ENCODE peak calls at places on chromosome 18, in seven cellular contexts. O, X, F, Y, L, J and Z are unnamed samples.

GRCh38 chr18:76450912-76451421 is 44.1 kb downstream of the ZNF516 start:
- DNase-seq in O (peak), X (peak), F (no peak), Y (no peak), L (peak), J (no peak), Z (no peak)

GRCh38 chr18:59724116-59724515 is 26.9 kb upstream of the CCBE1 start:
- DNase-seq in O (peak), X (no peak), F (no peak), Y (no peak), L (no peak), J (no peak), Z (no peak)

GRCh38 chr18:37987901-37988300 is 422.3 kb upstream of the CELF4 start:
- DNase-seq in O (no peak), X (no peak), F (no peak), Y (no peak), L (no peak), J (no peak), Z (no peak)

GRCh38 chr18:44039826-44040225 is 640.9 kb upstream of the SETBP1 start:
- DNase-seq in O (no peak), X (no peak), F (no peak), Y (no peak), L (no peak), J (no peak), Z (no peak)

GRCh38 chr18:54616220-54616848 is 25.3 kb downstream of the DYNAP start:
- DNase-seq in O (no peak), X (no peak), F (no peak), Y (no peak), L (no peak), J (no peak), Z (no peak)

GRCh38 chr18:76405761-76406356 is 89.2 kb downstream of the ZNF516 start:
- DNase-seq in O (peak), X (peak), F (no peak), Y (peak), L (no peak), J (peak), Z (no peak)

GRCh38 chr18:45817533-45817932 is 7.9 kb upstream of the SIGLEC15 start:
- DNase-seq in O (no peak), X (no peak), F (no peak), Y (no peak), L (no peak), J (no peak), Z (no peak)

GRCh38 chr18:26719909-26720308 is 145.6 kb downstream of the AQP4 start:
- DNase-seq in O (no peak), X (no peak), F (no peak), Y (no peak), L (no peak), J (no peak), Z (no peak)

GRCh38 chr18:77910347-77910746 is 660.7 kb downstream of the GALR1 start:
- DNase-seq in O (no peak), X (no peak), F (no peak), Y (no peak), L (no peak), J (no peak), Z (no peak)

GRCh38 chr18:44060197-44060596 is 620.5 kb upstream of the SETBP1 start:
- DNase-seq in O (no peak), X (no peak), F (no peak), Y (no peak), L (no peak), J (no peak), Z (no peak)

GRCh38 chr18:36075862-36076587 is 8.7 kb upstream of the RPRD1A start:
- DNase-seq in O (peak), X (no peak), F (no peak), Y (no peak), L (peak), J (no peak), Z (peak)

GRCh38 chr18:13513015-13513414 is 213.3 kb downstream of the FAM210A start:
- DNase-seq in O (no peak), X (no peak), F (no peak), Y (no peak), L (no peak), J (no peak), Z (peak)

GRCh38 chr18:4004176-4004829 is 450.8 kb downstream of the DLGAP1 start:
- DNase-seq in O (no peak), X (no peak), F (no peak), Y (peak), L (no peak), J (no peak), Z (peak)

GRCh38 chr18:66226782-66227181 is 377.1 kb downstream of the CDH19 start:
- DNase-seq in O (peak), X (no peak), F (no peak), Y (no peak), L (no peak), J (no peak), Z (no peak)

GRCh38 chr18:70659026-70659726 is 370.3 kb downstream of the SOCS6 start:
- DNase-seq in O (no peak), X (peak), F (no peak), Y (no peak), L (no peak), J (peak), Z (peak)

GRCh38 chr18:42445359-42445758 is 490.3 kb downstream of the PIK3C3 start:
- DNase-seq in O (no peak), X (no peak), F (no peak), Y (no peak), L (no peak), J (no peak), Z (no peak)

GRCh38 chr18:58051765-58052460 is 7.9 kb downstream of the NEDD4L start:
- DNase-seq in O (no peak), X (no peak), F (no peak), Y (peak), L (no peak), J (no peak), Z (peak)

GRCh38 chr18:70931942-70932814 is 643.3 kb downstream of the SOCS6 start:
- DNase-seq in O (peak), X (peak), F (no peak), Y (peak), L (no peak), J (no peak), Z (peak)

GRCh38 chr18:50170004-50170403 is 24.9 kb downstream of the MYO5B start:
- DNase-seq in O (no peak), X (no peak), F (no peak), Y (no peak), L (no peak), J (no peak), Z (no peak)

GRCh38 chr18:52657063-52657462 is 317.1 kb downstream of the DCC start:
- DNase-seq in O (no peak), X (no peak), F (no peak), Y (no peak), L (no peak), J (no peak), Z (no peak)

GRCh38 chr18:36017232-36017631 is 44.8 kb downstream of the RMP24 start:
- DNase-seq in O (no peak), X (no peak), F (no peak), Y (no peak), L (no peak), J (no peak), Z (no peak)

GRCh38 chr18:23690505-23691068 is 1.3 kb downstream of the LAMA3 start:
- DNase-seq in O (peak), X (no peak), F (no peak), Y (no peak), L (no peak), J (no peak), Z (no peak)

GRCh38 chr18:6731197-6731596 is 1.7 kb downstream of the ARHGAP28 start:
- DNase-seq in O (no peak), X (peak), F (no peak), Y (no peak), L (peak), J (no peak), Z (peak)

GRCh38 chr18:12048827-12049175 is 44.8 kb upstream of the ANKRD62 start:
- DNase-seq in O (no peak), X (peak), F (no peak), Y (no peak), L (no peak), J (no peak), Z (peak)

GRCh38 chr18:55588001-55588875 is at the start of gene TCF4:
- DNase-seq in O (no peak), X (peak), F (peak), Y (peak), L (peak), J (peak), Z (peak)

GRCh38 chr18:21264651-21265050 is 22.6 kb downstream of the GREB1L start:
- DNase-seq in O (peak), X (no peak), F (no peak), Y (no peak), L (no peak), J (no peak), Z (peak)

GRCh38 chr18:22848618-22849017 is 84.5 kb upstream of the RBBP8 start:
- DNase-seq in O (no peak), X (no peak), F (no peak), Y (peak), L (peak), J (no peak), Z (no peak)

GRCh38 chr18:58161659-58162058 is 117.6 kb downstream of the NEDD4L start:
- DNase-seq in O (no peak), X (peak), F (no peak), Y (peak), L (no peak), J (no peak), Z (no peak)

GRCh38 chr18:49212819-49213218 is 247.6 kb downstream of the DYM start:
- DNase-seq in O (no peak), X (no peak), F (no peak), Y (no peak), L (peak), J (no peak), Z (peak)

GRCh38 chr18:28176933-28177827 is at the start of gene CDH2:
- DNase-seq in O (no peak), X (peak), F (peak), Y (peak), L (peak), J (peak), Z (peak)

GRCh38 chr18:45567123-45567522 is 48.2 kb upstream of the SLC14A2 start:
- DNase-seq in O (no peak), X (peak), F (no peak), Y (no peak), L (no peak), J (no peak), Z (peak)

GRCh38 chr18:70468861-70469570 is 180.2 kb downstream of the SOCS6 start:
- DNase-seq in O (no peak), X (no peak), F (no peak), Y (no peak), L (no peak), J (no peak), Z (no peak)

GRCh38 chr18:45521777-45522176 is 93.5 kb upstream of the SLC14A2 start:
- DNase-seq in O (no peak), X (peak), F (no peak), Y (no peak), L (no peak), J (no peak), Z (peak)

GRCh38 chr18:36831139-36831538 is 2.2 kb downstream of the KIAA1328 start:
- DNase-seq in O (no peak), X (no peak), F (no peak), Y (no peak), L (peak), J (no peak), Z (no peak)